ENCODE peak calls at places on chromosomes 16 and 17, in nine cellular contexts. Z is spleen; O is neural progenitor cell; L is A549; G is stomach; U is neuronal stem cell; V is adipocyte; B is fibroblast of pulmonary artery; E is CD4-positive, CD25-positive, alpha-beta regulatory T cell. X is an unnamed sample.

GRCh38 chr17:3594056-3594810 is 15.0 kb downstream of the TRPV1 start:
- DNase-seq in G (no peak), V (peak; percentile 1), L (no peak), E (no peak), Z (no peak), B (peak; percentile 62), U (no peak), O (no peak), X (no peak)

GRCh38 chr16:85981826-85982562 is 83.0 kb downstream of the IRF8 start:
- DNase-seq in L (no peak), V (no peak), O (peak; percentile 34), G (no peak), Z (peak; percentile 47), E (no peak), B (no peak), U (no peak), X (no peak)

GRCh38 chr16:4601317-4602186 is 13.1 kb downstream of the UBALD1 start:
- DNase-seq in U (no peak), G (no peak), B (peak; percentile 25), Z (peak; percentile 57), E (no peak), V (no peak), L (no peak), O (no peak), X (no peak)

GRCh38 chr16:88655733-88656281 is 5.0 kb upstream of the CYBA start:
- DNase-seq in Z (no peak), U (no peak), L (no peak), B (no peak), G (no peak), E (no peak), O (no peak), V (no peak), X (no peak)

GRCh38 chr16:81997738-81998137 is 13.5 kb downstream of the SDR42E1 start:
- DNase-seq in B (peak; percentile 80), V (peak; percentile 84), Z (no peak), L (peak; percentile 26), E (no peak), G (no peak), O (no peak), U (no peak), X (no peak)

GRCh38 chr17:29051731-29052130 is 8.8 kb downstream of the PIPOX start:
- DNase-seq in U (no peak), G (no peak), V (no peak), O (no peak), B (no peak), Z (no peak), E (no peak), L (no peak), X (no peak)

GRCh38 chr17:79997004-79997673 is 38.5 kb downstream of the TBC1D16 start:
- DNase-seq in B (no peak), U (no peak), V (no peak), O (no peak), Z (peak; percentile 92), L (no peak), E (peak; percentile 90), G (no peak), X (peak; percentile 53)

GRCh38 chr17:40552806-40553693 is 12.2 kb downstream of the CCR7 start:
- DNase-seq in E (no peak), V (no peak), L (no peak), Z (peak; percentile 71), B (no peak), O (no peak), U (no peak), G (peak; percentile 20), X (peak; percentile 21)

GRCh38 chr17:82235775-82236141 is 6.9 kb downstream of the SLC16A3 start:
- DNase-seq in L (no peak), V (no peak), B (no peak), E (no peak), O (no peak), Z (peak; percentile 85), G (no peak), U (no peak), X (no peak)

GRCh38 chr17:63116967-63117366 is 150.9 kb downstream of the TANC2 start:
- DNase-seq in E (no peak), V (peak; percentile 5), G (no peak), Z (no peak), B (peak; percentile 58), L (no peak), U (peak; percentile 65), O (peak; percentile 64), X (no peak)

GRCh38 chr16:20242568-20243240 is 84.6 kb downstream of the GP2 start:
- DNase-seq in G (no peak), O (no peak), B (no peak), V (no peak), L (no peak), E (no peak), U (no peak), Z (no peak), X (no peak)

GRCh38 chr16:23182675-23183485 is at the start of gene SCNN1G:
- DNase-seq in O (peak; percentile 55), Z (peak; percentile 75), U (peak; percentile 17), L (peak; percentile 25), V (no peak), E (no peak), G (peak; percentile 31), B (no peak), X (no peak)

GRCh38 chr17:229130-229944 is 47.9 kb upstream of the DOC2B start:
- DNase-seq in B (peak; percentile 10), O (no peak), Z (peak; percentile 47), G (no peak), U (no peak), L (no peak), E (no peak), V (no peak), X (no peak)

GRCh38 chr16:2919511-2920255 is 8.0 kb downstream of the FLYWCH1 start:
- DNase-seq in O (peak; percentile 76), L (peak; percentile 61), B (peak; percentile 81), G (peak; percentile 62), E (peak; percentile 62), V (peak; percentile 87), Z (no peak), U (peak; percentile 76), X (peak; percentile 68)

DNA sequence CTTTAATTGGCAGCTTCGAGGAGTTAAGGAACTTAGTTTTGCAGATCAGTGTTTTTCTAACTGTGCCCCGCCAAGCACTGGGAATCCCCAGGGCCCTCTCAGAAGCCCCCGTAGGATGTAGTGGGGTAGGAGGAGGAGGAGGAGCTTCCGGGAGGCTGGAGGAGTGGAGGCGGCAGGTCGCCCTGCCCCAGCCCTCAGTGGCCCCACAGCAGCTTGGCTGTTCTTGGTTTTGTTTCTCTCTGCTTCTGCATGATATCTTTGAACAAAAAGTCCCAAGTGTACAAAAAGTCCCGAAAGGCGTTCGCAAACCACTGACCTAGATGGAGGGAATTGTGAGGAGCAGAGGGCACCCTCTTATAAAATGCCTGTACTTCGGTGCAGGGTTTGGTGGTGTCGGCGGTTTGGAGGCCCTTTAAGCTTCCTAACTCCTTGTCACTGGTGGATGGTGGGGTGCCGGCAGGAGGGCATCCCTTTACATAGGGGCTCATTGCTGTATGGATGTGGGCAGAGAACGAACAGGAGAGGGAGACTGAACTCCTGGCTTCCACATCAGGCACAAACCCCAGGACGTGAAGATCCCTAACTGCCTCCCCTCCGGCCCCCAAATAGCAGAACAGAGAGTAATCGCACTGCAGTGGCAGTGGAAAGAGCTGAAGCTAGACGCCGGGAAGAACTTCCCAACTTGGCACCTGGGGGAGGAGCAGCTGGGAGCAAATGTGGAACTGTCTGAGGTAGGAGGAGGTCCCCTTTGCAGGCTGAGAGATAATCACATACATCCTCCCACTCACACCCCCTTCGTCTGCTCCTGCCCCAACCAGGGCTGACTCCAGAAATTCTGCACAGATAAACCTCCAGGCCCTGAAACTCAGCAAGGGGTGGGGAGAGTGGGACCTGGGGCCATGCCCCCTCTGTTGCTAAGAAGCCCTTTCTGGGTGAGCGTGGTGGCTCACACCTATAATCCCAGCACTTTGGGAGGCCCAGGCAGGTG is 20.1 kb downstream of the EPOP start:
- DNase-seq in B (no peak), Z (peak; percentile 44), U (no peak), E (no peak), G (no peak), O (no peak), L (no peak), V (no peak), X (no peak)
- H3K4me3 ChIP-seq in B (no peak overlapping the region), Z (no peak overlapping the region), U (no peak overlapping the region), E (no peak overlapping the region), G (no peak overlapping the region), O (no peak overlapping the region), L (no peak overlapping the region), V (no peak overlapping the region), X (no peak overlapping the region)

DNA sequence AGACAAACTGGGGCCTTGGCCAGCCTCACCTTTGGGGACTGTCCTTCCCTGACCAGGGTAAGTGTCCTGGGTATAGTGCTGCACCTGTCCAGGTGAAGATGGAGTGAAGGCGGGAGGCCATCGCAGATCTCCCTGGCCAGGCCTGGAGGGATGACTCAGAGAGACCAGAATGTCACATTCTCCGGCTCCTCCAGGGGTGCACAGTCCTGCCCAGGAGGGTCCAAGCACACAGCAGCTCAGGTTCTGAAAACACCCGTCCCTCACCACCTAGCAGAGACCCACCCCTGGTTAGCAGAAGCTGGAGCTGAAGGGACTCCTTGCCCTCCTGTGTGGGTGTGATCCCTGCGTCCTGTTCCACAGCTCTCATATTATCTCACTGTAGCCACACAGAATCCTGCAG is 21.9 kb downstream of the FA2H start:
- DNase-seq in G (no peak), Z (peak; percentile 34), U (no peak), V (no peak), B (no peak), L (no peak), E (no peak), O (no peak), X (no peak)
- H3K4me3 ChIP-seq in G (no peak overlapping the region), Z (no peak overlapping the region), U (no peak overlapping the region), V (no peak overlapping the region), B (no peak overlapping the region), L (no peak overlapping the region), E (no peak overlapping the region), O (no peak overlapping the region), X (no peak overlapping the region)

GRCh38 chr17:78716292-78716691 is 65.8 kb downstream of the CYTH1 start:
- DNase-seq in V (no peak), O (no peak), G (no peak), E (no peak), Z (no peak), U (no peak), B (no peak), L (no peak), X (no peak)
- H3K4me3 ChIP-seq in V (peak overlapping the region; percentile 78), O (peak overlapping the region; percentile 47), G (no peak overlapping the region), E (peak overlapping the region; percentile 65), Z (no peak overlapping the region), U (no peak overlapping the region), B (no peak overlapping the region), L (no peak overlapping the region), X (no peak overlapping the region)

GRCh38 chr16:30585400-30586191 is at the start of gene ZNF785:
- DNase-seq in B (peak; percentile 100), G (peak; percentile 96), L (no peak), U (peak; percentile 96), E (peak; percentile 95), O (peak; percentile 97), Z (peak; percentile 95), V (peak; percentile 99), X (peak; percentile 91)

GRCh38 chr16:30592871-30593270 is 7.4 kb upstream of the ZNF785 start:
- DNase-seq in U (no peak), E (no peak), O (no peak), G (no peak), Z (no peak), L (no peak), B (no peak), V (no peak), X (no peak)

GRCh38 chr16:30585022-30585399 is 486 bp downstream of the ZNF785 start:
- DNase-seq in Z (no peak), B (peak; percentile 26), L (no peak), G (no peak), O (peak; percentile 37), V (no peak), U (no peak), E (no peak), X (no peak)

GRCh38 chr16:30582611-30583340 is 2.7 kb downstream of the ZNF785 start:
- DNase-seq in E (no peak), L (no peak), V (no peak), U (no peak), B (no peak), G (no peak), Z (no peak), O (no peak), X (no peak)

GRCh38 chr16:30588651-30589050 is 3.2 kb upstream of the ZNF785 start:
- DNase-seq in Z (no peak), B (no peak), U (no peak), V (no peak), L (no peak), G (no peak), E (no peak), O (no peak), X (no peak)
- H3K4me3 ChIP-seq in Z (no peak overlapping the region), B (no peak overlapping the region), U (no peak overlapping the region), V (no peak overlapping the region), L (no peak overlapping the region), G (no peak overlapping the region), E (no peak overlapping the region), O (no peak overlapping the region), X (no peak overlapping the region)